ENCODE peak calls at places on chromosome 1, in four cellular contexts. T is NCI-H1417; Q is stimulated activated CD4-positive, alpha-beta T cell treated with anti-CD3 and anti-CD28 coated beads, Interleukin-1b, Interleukin-23, amount 100 ng/mL, for 1 hour; F is A172. E is an unnamed sample.

GRCh38 chr1:78045850-78046778 is at the start of gene GIPC2:
- DNase-seq in T (no peak), Q (no peak), F (no peak), E (no peak)

GRCh38 chr1:206658264-206658980 is 23.1 kb downstream of the DYRK3 start:
- DNase-seq in T (no peak), Q (no peak), F (no peak), E (no peak)

GRCh38 chr1:94616503-94616902 is 74.9 kb upstream of the F3 start:
- DNase-seq in T (no peak), Q (no peak), F (peak), E (no peak)

GRCh38 chr1:37486680-37487618 is 12.6 kb downstream of the ZC3H12A start:
- DNase-seq in T (peak), Q (no peak), F (peak), E (peak)

GRCh38 chr1:10909697-10910489 is 102.6 kb upstream of the TARDBP start:
- DNase-seq in T (peak), Q (peak), F (peak), E (no peak)

GRCh38 chr1:43548285-43549271 is 17.9 kb downstream of the PTPRF start:
- DNase-seq in T (no peak), Q (no peak), F (no peak), E (no peak)

GRCh38 chr1:28157901-28158300 is 18.6 kb downstream of the PTAFR start:
- DNase-seq in T (no peak), Q (no peak), F (no peak), E (no peak)

GRCh38 chr1:147117109-147117508 is 55.2 kb downstream of the PRKAB2 start:
- DNase-seq in T (no peak), Q (no peak), F (no peak), E (no peak)

GRCh38 chr1:31409946-31410858 is 2.8 kb upstream of the SERINC2 start:
- DNase-seq in T (no peak), Q (no peak), F (no peak), E (no peak)

GRCh38 chr1:91673603-91674002 is 173.0 kb downstream of the CDC7 start:
- DNase-seq in T (no peak), Q (no peak), F (no peak), E (no peak)

GRCh38 chr1:232486006-232486405 is 143.9 kb downstream of the SIPA1L2 start:
- DNase-seq in T (no peak), Q (no peak), F (no peak), E (no peak)

GRCh38 chr1:156656779-156657160 is 14.9 kb downstream of the BCAN start:
- DNase-seq in T (no peak), Q (no peak), F (no peak), E (peak)

GRCh38 chr1:94646151-94646643 is 104.6 kb upstream of the F3 start:
- DNase-seq in T (no peak), Q (no peak), F (peak), E (no peak)

GRCh38 chr1:219304227-219305226 is 130.8 kb downstream of the LYPLAL1 start:
- DNase-seq in T (peak), Q (no peak), F (peak), E (no peak)

GRCh38 chr1:169941982-169942830 is 48.5 kb upstream of the SCYL3 start:
- DNase-seq in T (peak), Q (no peak), F (peak), E (no peak)

GRCh38 chr1:230992100-230992774 is 13.3 kb downstream of the ARV1 start:
- DNase-seq in T (peak), Q (no peak), F (no peak), E (no peak)

GRCh38 chr1:234588402-234588801 is 21.6 kb downstream of the IRF2BP2 start:
- DNase-seq in T (no peak), Q (no peak), F (no peak), E (no peak)

GRCh38 chr1:62625415-62625814 is 28.1 kb downstream of the ANGPTL3 start:
- DNase-seq in T (no peak), Q (no peak), F (no peak), E (no peak)

GRCh38 chr1:197909346-197909745 is 6.9 kb downstream of the C1orf53 start:
- DNase-seq in T (no peak), Q (no peak), F (no peak), E (peak)

GRCh38 chr1:153963850-153964331 is 554 bp upstream of the SLC39A1 start:
- DNase-seq in T (no peak), Q (no peak), F (peak), E (peak)

GRCh38 chr1:58893257-58893869 is 109.5 kb upstream of the JUN start:
- DNase-seq in T (no peak), Q (no peak), F (no peak), E (no peak)

GRCh38 chr1:27630859-27631491 is 4.0 kb downstream of the FGR start:
- DNase-seq in T (no peak), Q (no peak), F (no peak), E (no peak)

GRCh38 chr1:223849352-223849751 is 3.6 kb upstream of the TP53BP2 start:
- DNase-seq in T (no peak), Q (no peak), F (no peak), E (no peak)

GRCh38 chr1:29839726-29840125 is 603.4 kb downstream of the PTPRU start:
- DNase-seq in T (no peak), Q (no peak), F (no peak), E (no peak)

GRCh38 chr1:45913183-45913924 is 109.9 kb downstream of the MAST2 start:
- DNase-seq in T (no peak), Q (no peak), F (no peak), E (peak)

E was measured in NCI-H2227 treated with DMSO at 0.1 percent for 48 hours.